ENCODE peak calls at places on chromosomes 13 and 19, in seven cellular contexts. One of them, this sample, is unnamed.

GRCh38 chr19:10142701-10143375 is 23.1 kb upstream of the EIF3G start:
- DNase-seq in H1: no peak
- DNase-seq in vagina: no peak
- DNase-seq in GM23338: no peak
- DNase-seq in stomach: no peak
- DNase-seq in HCT116: no peak
- DNase-seq in spleen: peak
- DNase-seq in this sample: no peak

GRCh38 chr13:97659602-97660001 is 225.6 kb downstream of the RAP2A start:
- DNase-seq in H1: no peak
- DNase-seq in vagina: no peak
- DNase-seq in GM23338: peak
- DNase-seq in stomach: no peak
- DNase-seq in HCT116: no peak
- DNase-seq in spleen: no peak
- DNase-seq in this sample: no peak

GRCh38 chr13:94825507-94825906 is 113.2 kb upstream of the SOX21 start:
- DNase-seq in H1: peak
- DNase-seq in vagina: no peak
- DNase-seq in GM23338: peak
- DNase-seq in stomach: peak
- DNase-seq in HCT116: no peak
- DNase-seq in spleen: no peak
- DNase-seq in this sample: no peak

GRCh38 chr13:113843864-113844556 is 19.9 kb downstream of the GAS6 start:
- DNase-seq in H1: no peak
- DNase-seq in vagina: no peak
- DNase-seq in GM23338: peak
- DNase-seq in stomach: no peak
- DNase-seq in HCT116: no peak
- DNase-seq in spleen: peak
- DNase-seq in this sample: no peak

GRCh38 chr13:88303157-88303556 is 632.0 kb downstream of the SLITRK5 start:
- DNase-seq in H1: no peak
- DNase-seq in vagina: no peak
- DNase-seq in GM23338: no peak
- DNase-seq in stomach: no peak
- DNase-seq in HCT116: no peak
- DNase-seq in spleen: no peak
- DNase-seq in this sample: no peak

GRCh38 chr13:112131740-112132113 is 64.8 kb downstream of the SOX1 start:
- DNase-seq in H1: no peak
- DNase-seq in vagina: no peak
- DNase-seq in GM23338: no peak
- DNase-seq in stomach: peak
- DNase-seq in HCT116: no peak
- DNase-seq in spleen: peak
- DNase-seq in this sample: no peak

GRCh38 chr19:45152504-45153338 is 8.1 kb downstream of the NKPD1 start:
- DNase-seq in H1: no peak
- DNase-seq in vagina: no peak
- DNase-seq in GM23338: peak
- DNase-seq in stomach: peak
- DNase-seq in HCT116: no peak
- DNase-seq in spleen: peak
- DNase-seq in this sample: peak

GRCh38 chr19:16143399-16144215 is at the start of gene HSH2D:
- DNase-seq in H1: peak
- DNase-seq in vagina: no peak
- DNase-seq in GM23338: peak
- DNase-seq in stomach: peak
- DNase-seq in HCT116: peak
- DNase-seq in spleen: peak
- DNase-seq in this sample: peak

GRCh38 chr19:47416667-47417033 is 2.7 kb downstream of the MEIS3 start:
- DNase-seq in H1: no peak
- DNase-seq in vagina: no peak
- DNase-seq in GM23338: no peak
- DNase-seq in stomach: no peak
- DNase-seq in HCT116: no peak
- DNase-seq in spleen: no peak
- DNase-seq in this sample: no peak

GRCh38 chr19:7658219-7658686 is 10.6 kb upstream of the RETN start:
- DNase-seq in H1: no peak
- DNase-seq in vagina: no peak
- DNase-seq in GM23338: peak
- DNase-seq in stomach: no peak
- DNase-seq in HCT116: no peak
- DNase-seq in spleen: no peak
- DNase-seq in this sample: peak

GRCh38 chr19:54123682-54124081 is 8.1 kb downstream of the PRPF31 start:
- DNase-seq in H1: no peak
- DNase-seq in vagina: no peak
- DNase-seq in GM23338: no peak
- DNase-seq in stomach: no peak
- DNase-seq in HCT116: no peak
- DNase-seq in spleen: no peak
- DNase-seq in this sample: no peak

GRCh38 chr13:104683789-104684188 is 1617.6 kb upstream of the SLC10A2 start:
- DNase-seq in H1: no peak
- DNase-seq in vagina: no peak
- DNase-seq in GM23338: peak
- DNase-seq in stomach: no peak
- DNase-seq in HCT116: no peak
- DNase-seq in spleen: no peak
- DNase-seq in this sample: no peak

GRCh38 chr19:41638624-41639023 is 11.8 kb upstream of the CEACAM4 start:
- DNase-seq in H1: no peak
- DNase-seq in vagina: peak
- DNase-seq in GM23338: no peak
- DNase-seq in stomach: no peak
- DNase-seq in HCT116: no peak
- DNase-seq in spleen: no peak
- DNase-seq in this sample: no peak

GRCh38 chr19:10881403-10882107 is 10.2 kb downstream of the CARM1 start:
- DNase-seq in H1: no peak
- DNase-seq in vagina: no peak
- DNase-seq in GM23338: peak
- DNase-seq in stomach: no peak
- DNase-seq in HCT116: no peak
- DNase-seq in spleen: no peak
- DNase-seq in this sample: no peak

GRCh38 chr19:43784981-43785808 is 4.4 kb upstream of the KCNN4 start:
- DNase-seq in H1: no peak
- DNase-seq in vagina: no peak
- DNase-seq in GM23338: peak
- DNase-seq in stomach: peak
- DNase-seq in HCT116: peak
- DNase-seq in spleen: peak
- DNase-seq in this sample: no peak

GRCh38 chr13:62482351-62482750 is 1066.7 kb upstream of the PCDH20 start:
- DNase-seq in H1: no peak
- DNase-seq in vagina: no peak
- DNase-seq in GM23338: no peak
- DNase-seq in stomach: no peak
- DNase-seq in HCT116: no peak
- DNase-seq in spleen: no peak
- DNase-seq in this sample: no peak

GRCh38 chr19:52896431-52897148 is 845 bp downstream of the ZNF320 start:
- DNase-seq in H1: no peak
- DNase-seq in vagina: no peak
- DNase-seq in GM23338: peak
- DNase-seq in stomach: peak
- DNase-seq in HCT116: no peak
- DNase-seq in spleen: no peak
- DNase-seq in this sample: no peak

GRCh38 chr13:24540236-24541126 is 27.9 kb upstream of the PARP4 start:
- DNase-seq in H1: peak
- DNase-seq in vagina: no peak
- DNase-seq in GM23338: peak
- DNase-seq in stomach: no peak
- DNase-seq in HCT116: no peak
- DNase-seq in spleen: peak
- DNase-seq in this sample: no peak

GRCh38 chr13:48831248-48831647 is 144.5 kb upstream of the FNDC3A start:
- DNase-seq in H1: no peak
- DNase-seq in vagina: no peak
- DNase-seq in GM23338: no peak
- DNase-seq in stomach: no peak
- DNase-seq in HCT116: no peak
- DNase-seq in spleen: no peak
- DNase-seq in this sample: no peak

DNA sequence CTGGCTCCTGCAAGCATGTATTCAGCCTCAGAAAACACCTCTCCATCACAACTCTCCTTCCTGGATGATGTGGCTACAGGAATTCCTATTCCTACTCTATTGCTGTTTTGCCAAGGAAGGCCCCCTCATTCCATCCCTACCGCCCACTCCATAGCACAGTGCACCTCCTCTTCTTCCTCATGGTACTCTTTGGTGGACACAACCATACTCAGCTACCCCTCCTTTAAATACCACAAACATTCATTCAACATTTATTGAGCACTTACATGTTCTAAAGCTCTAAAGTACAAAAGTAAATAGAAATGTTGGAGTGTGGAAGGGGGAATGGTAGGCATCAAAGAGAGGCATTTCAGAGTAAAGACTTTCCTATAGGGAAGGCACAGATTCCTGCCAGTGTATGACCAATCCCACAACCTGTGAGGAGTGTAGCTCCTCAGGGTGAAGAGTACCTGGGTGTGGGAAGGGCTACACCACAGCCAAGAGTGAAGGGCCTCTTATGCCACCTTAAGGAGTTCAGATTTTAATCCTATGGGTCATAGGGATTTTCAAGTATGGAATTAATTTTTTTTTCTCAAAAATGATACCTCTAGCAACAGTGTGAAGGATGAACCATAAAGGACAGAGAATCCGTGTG is 42.5 kb downstream of the STARD13 start:
- DNase-seq in H1: no peak
- DNase-seq in vagina: no peak
- DNase-seq in GM23338: no peak
- DNase-seq in stomach: no peak
- DNase-seq in HCT116: no peak
- DNase-seq in spleen: no peak
- DNase-seq in this sample: no peak
- TF ChIP-seq POLR2AphosphoS5 in H1: no peak
- TF ChIP-seq POLR2AphosphoS5 in vagina: no peak
- TF ChIP-seq POLR2AphosphoS5 in GM23338: no peak
- TF ChIP-seq POLR2AphosphoS5 in stomach: no peak
- TF ChIP-seq POLR2AphosphoS5 in HCT116: no peak
- TF ChIP-seq POLR2AphosphoS5 in spleen: no peak
- TF ChIP-seq POLR2AphosphoS5 in this sample: no peak

DNA sequence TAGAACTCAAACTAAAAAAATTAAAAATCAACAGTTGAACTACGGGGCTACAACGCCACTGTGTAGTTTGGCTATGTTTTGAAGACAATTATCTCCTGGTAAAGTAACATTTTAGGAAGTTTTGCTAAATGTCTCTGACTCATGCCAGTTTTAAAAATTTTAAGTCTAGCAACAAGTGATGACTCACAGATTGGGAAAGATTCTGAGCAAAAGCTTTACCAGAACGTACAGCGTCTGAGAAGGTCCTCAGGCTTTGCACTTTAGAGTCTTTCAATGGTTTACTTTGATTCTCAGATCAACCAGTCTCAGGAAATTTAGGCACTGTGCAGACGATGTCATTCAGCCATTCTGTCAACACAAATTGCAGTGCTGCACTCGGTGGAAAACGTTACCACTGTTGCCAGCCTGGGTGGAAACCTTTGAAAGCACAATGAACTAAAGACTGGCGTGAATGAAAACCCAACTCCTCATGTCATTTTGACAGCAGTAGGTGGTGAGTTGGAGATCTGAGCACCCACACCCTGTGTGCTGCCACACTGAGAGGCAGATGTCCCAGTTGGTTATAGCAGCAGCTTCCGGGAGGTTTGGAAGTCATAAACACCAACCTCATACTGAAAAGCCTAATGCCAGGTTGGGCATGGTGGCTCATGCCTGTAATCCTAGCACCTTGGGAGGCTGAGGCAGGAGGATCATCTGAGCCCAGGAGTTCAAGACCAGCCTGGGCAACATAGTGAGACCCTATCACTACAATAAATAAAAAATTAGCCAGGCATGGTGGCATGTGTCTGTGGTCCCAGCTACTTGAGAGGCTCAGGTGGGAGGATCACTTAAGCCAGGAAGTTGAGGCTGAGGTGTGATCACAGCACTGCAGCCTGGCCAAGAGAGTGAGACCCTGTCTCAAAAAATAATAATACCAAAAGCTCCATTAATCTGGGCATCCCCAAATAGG is 6.3 kb upstream of the WTIP start:
- DNase-seq in H1: no peak
- DNase-seq in vagina: peak
- DNase-seq in GM23338: no peak
- DNase-seq in stomach: no peak
- DNase-seq in HCT116: no peak
- DNase-seq in spleen: no peak
- DNase-seq in this sample: no peak
- TF ChIP-seq POLR2AphosphoS5 in H1: no peak
- TF ChIP-seq POLR2AphosphoS5 in vagina: peak
- TF ChIP-seq POLR2AphosphoS5 in GM23338: no peak
- TF ChIP-seq POLR2AphosphoS5 in stomach: no peak
- TF ChIP-seq POLR2AphosphoS5 in HCT116: no peak
- TF ChIP-seq POLR2AphosphoS5 in spleen: no peak
- TF ChIP-seq POLR2AphosphoS5 in this sample: no peak

GRCh38 chr13:23488442-23488841 is 54.9 kb upstream of the SACS start:
- DNase-seq in H1: no peak
- DNase-seq in vagina: no peak
- DNase-seq in GM23338: no peak
- DNase-seq in stomach: no peak
- DNase-seq in HCT116: no peak
- DNase-seq in spleen: no peak
- DNase-seq in this sample: no peak
- TF ChIP-seq POLR2AphosphoS5 in H1: no peak
- TF ChIP-seq POLR2AphosphoS5 in vagina: no peak
- TF ChIP-seq POLR2AphosphoS5 in GM23338: no peak
- TF ChIP-seq POLR2AphosphoS5 in stomach: no peak
- TF ChIP-seq POLR2AphosphoS5 in HCT116: no peak
- TF ChIP-seq POLR2AphosphoS5 in spleen: no peak
- TF ChIP-seq POLR2AphosphoS5 in this sample: no peak

GRCh38 chr19:2014081-2014693 is 1.3 kb downstream of the BTBD2 start:
- DNase-seq in H1: no peak
- DNase-seq in vagina: no peak
- DNase-seq in GM23338: no peak
- DNase-seq in stomach: no peak
- DNase-seq in HCT116: no peak
- DNase-seq in spleen: no peak
- DNase-seq in this sample: no peak

GRCh38 chr19:2016041-2016807 is 710 bp upstream of the BTBD2 start:
- DNase-seq in H1: no peak
- DNase-seq in vagina: peak
- DNase-seq in GM23338: peak
- DNase-seq in stomach: peak
- DNase-seq in HCT116: peak
- DNase-seq in spleen: no peak
- DNase-seq in this sample: peak

GRCh38 chr19:2015611-2015950 is at the start of gene BTBD2:
- DNase-seq in H1: no peak
- DNase-seq in vagina: no peak
- DNase-seq in GM23338: peak
- DNase-seq in stomach: peak
- DNase-seq in HCT116: peak
- DNase-seq in spleen: no peak
- DNase-seq in this sample: no peak

GRCh38 chr19:2013683-2013961 is 1.9 kb downstream of the BTBD2 start:
- DNase-seq in H1: no peak
- DNase-seq in vagina: no peak
- DNase-seq in GM23338: no peak
- DNase-seq in stomach: no peak
- DNase-seq in HCT116: no peak
- DNase-seq in spleen: no peak
- DNase-seq in this sample: no peak

GRCh38 chr19:2014731-2015610 is 543 bp downstream of the BTBD2 start:
- DNase-seq in H1: no peak
- DNase-seq in vagina: no peak
- DNase-seq in GM23338: peak
- DNase-seq in stomach: no peak
- DNase-seq in HCT116: no peak
- DNase-seq in spleen: peak
- DNase-seq in this sample: peak
- TF ChIP-seq POLR2AphosphoS5 in H1: no peak
- TF ChIP-seq POLR2AphosphoS5 in vagina: no peak
- TF ChIP-seq POLR2AphosphoS5 in GM23338: no peak
- TF ChIP-seq POLR2AphosphoS5 in stomach: no peak
- TF ChIP-seq POLR2AphosphoS5 in HCT116: no peak
- TF ChIP-seq POLR2AphosphoS5 in spleen: no peak
- TF ChIP-seq POLR2AphosphoS5 in this sample: no peak

This sample was measured in GM12892.